ENCODE peak calls at places on chromosomes 6 and 20, in seven cellular contexts. D, U, G, I, K, H and V are unnamed samples.

GRCh38 chr20:58246346-58246745 is 17.9 kb upstream of the ANKRD60 start:
- DNase-seq in D (peak; percentile 17), U (no peak), G (no peak), I (no peak), K (no peak), H (no peak), V (peak; percentile 57)

GRCh38 chr6:157613011-157613522 is 210.0 kb upstream of the SNX9 start:
- DNase-seq in D (peak; percentile 87), U (no peak), G (no peak), I (no peak), K (no peak), H (no peak), V (peak; percentile 85)

GRCh38 chr6:35275417-35275816 is 15.9 kb downstream of the ZNF76 start:
- DNase-seq in D (no peak), U (no peak), G (no peak), I (no peak), K (no peak), H (no peak), V (no peak)

GRCh38 chr6:40947876-40948514 is 91.0 kb downstream of the UNC5CL start:
- DNase-seq in D (peak; percentile 84), U (no peak), G (no peak), I (no peak), K (no peak), H (no peak), V (peak; percentile 65)

GRCh38 chr6:111871207-111871606 is 2.0 kb downstream of the FYN start:
- DNase-seq in D (no peak), U (no peak), G (no peak), I (no peak), K (peak; percentile 21), H (no peak), V (peak; percentile 19)

GRCh38 chr6:157659536-157660271 is 163.3 kb upstream of the SNX9 start:
- DNase-seq in D (no peak), U (no peak), G (no peak), I (no peak), K (no peak), H (no peak), V (no peak)

GRCh38 chr20:8795404-8795803 is 273.5 kb upstream of the PLCB4 start:
- DNase-seq in D (no peak), U (no peak), G (no peak), I (no peak), K (no peak), H (no peak), V (peak; percentile 17)

GRCh38 chr6:160992323-160993314 is 1.1 kb downstream of the MAP3K4 start:
- DNase-seq in D (peak; percentile 73), U (peak; percentile 62), G (no peak), I (peak; percentile 75), K (peak; percentile 43), H (no peak), V (peak; percentile 76)

GRCh38 chr20:33915726-33916331 is 77.9 kb upstream of the RALY start:
- DNase-seq in D (no peak), U (no peak), G (no peak), I (peak; percentile 59), K (peak; percentile 73), H (no peak), V (peak; percentile 24)

GRCh38 chr6:164563866-164564265 is 745.5 kb downstream of the C6orf118 start:
- DNase-seq in D (no peak), U (no peak), G (no peak), I (no peak), K (no peak), H (no peak), V (no peak)

GRCh38 chr6:146950351-146950835 is 253.8 kb upstream of the STXBP5 start:
- DNase-seq in D (no peak), U (no peak), G (no peak), I (peak; percentile 33), K (peak; percentile 7), H (no peak), V (peak; percentile 59)

GRCh38 chr6:35386989-35387388 is 44.6 kb downstream of the PPARD start:
- DNase-seq in D (no peak), U (no peak), G (no peak), I (no peak), K (no peak), H (no peak), V (no peak)

GRCh38 chr20:37453836-37454235 is 67.2 kb upstream of the NNAT start:
- DNase-seq in D (no peak), U (no peak), G (no peak), I (no peak), K (no peak), H (no peak), V (no peak)

GRCh38 chr20:23397961-23398360 is 23.3 kb downstream of the NAPB start:
- DNase-seq in D (peak; percentile 36), U (no peak), G (no peak), I (no peak), K (no peak), H (no peak), V (peak; percentile 69)

GRCh38 chr20:9068896-9069663 is at the start of gene PLCB4:
- DNase-seq in D (peak; percentile 46), U (no peak), G (peak; percentile 78), I (peak; percentile 77), K (no peak), H (peak; percentile 58), V (peak; percentile 24)

GRCh38 chr20:688809-689208 is 13.2 kb upstream of the SCRT2 start:
- DNase-seq in D (peak; percentile 26), U (no peak), G (no peak), I (no peak), K (no peak), H (no peak), V (no peak)

GRCh38 chr20:58524814-58525213 is 9.6 kb upstream of the APCDD1L start:
- DNase-seq in D (peak; percentile 96), U (no peak), G (no peak), I (no peak), K (no peak), H (no peak), V (peak; percentile 67)

GRCh38 chr6:146990821-146991798 is 213.1 kb upstream of the STXBP5 start:
- DNase-seq in D (peak; percentile 78), U (no peak), G (no peak), I (no peak), K (no peak), H (no peak), V (peak; percentile 88)

GRCh38 chr6:67450641-67451040 is 1184.4 kb upstream of the ADGRB3 start:
- DNase-seq in D (no peak), U (no peak), G (no peak), I (no peak), K (no peak), H (no peak), V (no peak)

GRCh38 chr6:79612918-79613317 is 18.2 kb upstream of the SH3BGRL2 start:
- DNase-seq in D (no peak), U (no peak), G (no peak), I (no peak), K (no peak), H (no peak), V (no peak)

GRCh38 chr20:20454367-20454766 is 86.5 kb downstream of the INSM1 start:
- DNase-seq in D (no peak), U (no peak), G (no peak), I (no peak), K (no peak), H (no peak), V (no peak)

GRCh38 chr6:150298676-150299075 is 70.1 kb upstream of the IYD start:
- DNase-seq in D (no peak), U (no peak), G (no peak), I (no peak), K (no peak), H (no peak), V (no peak)

DNA sequence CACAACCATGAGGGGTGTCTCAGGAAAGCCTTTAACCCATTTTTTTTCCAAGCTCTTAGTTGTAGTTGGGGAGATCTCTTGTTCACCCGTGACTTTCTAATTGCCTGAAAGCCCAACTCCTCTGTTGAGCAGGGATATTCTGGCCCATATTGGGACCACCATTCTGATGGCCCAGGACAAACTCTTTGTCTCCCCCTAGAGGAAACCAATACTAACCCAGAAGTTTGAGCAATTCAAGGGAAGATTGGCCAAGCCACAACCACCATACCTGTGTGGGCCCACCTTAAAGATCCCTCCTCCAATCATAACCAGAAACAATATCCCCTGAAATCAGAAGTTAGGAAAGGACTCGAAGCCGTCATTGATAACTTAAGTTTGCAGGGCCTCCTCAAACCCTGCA is 132.6 kb downstream of the THBS2 start:
- DNase-seq in D (no peak), U (no peak), G (no peak), I (no peak), K (no peak), H (no peak), V (no peak)
- TF ChIP-seq CTCF in D (no peak), U (no peak), G (no peak), I (no peak), K (no peak), H (no peak), V (no peak)

DNA sequence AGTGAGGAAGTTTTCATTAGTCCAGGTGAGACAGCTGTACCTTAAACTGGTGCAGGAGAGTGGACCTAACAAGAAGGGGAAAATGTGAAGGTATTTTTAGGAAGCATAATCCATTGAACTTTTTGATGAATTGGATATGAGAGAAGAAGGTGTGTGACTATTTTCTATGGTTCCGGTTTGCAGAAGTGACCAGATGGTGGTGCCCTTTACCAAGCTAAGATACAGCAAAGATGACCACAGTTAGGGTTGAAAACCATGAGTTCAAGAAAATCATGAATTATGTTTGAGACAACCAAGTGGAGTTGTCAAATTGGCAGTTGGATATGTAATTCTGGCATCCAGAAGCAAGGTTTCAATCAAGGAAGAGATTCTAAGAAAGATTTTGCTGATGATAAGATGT is 61.9 kb upstream of the NRSN1 start:
- DNase-seq in D (peak; percentile 10), U (no peak), G (no peak), I (no peak), K (no peak), H (no peak), V (no peak)
- TF ChIP-seq CTCF in D (no peak), U (no peak), G (no peak), I (no peak), K (peak; percentile 41), H (peak; percentile 26), V (no peak)

DNA sequence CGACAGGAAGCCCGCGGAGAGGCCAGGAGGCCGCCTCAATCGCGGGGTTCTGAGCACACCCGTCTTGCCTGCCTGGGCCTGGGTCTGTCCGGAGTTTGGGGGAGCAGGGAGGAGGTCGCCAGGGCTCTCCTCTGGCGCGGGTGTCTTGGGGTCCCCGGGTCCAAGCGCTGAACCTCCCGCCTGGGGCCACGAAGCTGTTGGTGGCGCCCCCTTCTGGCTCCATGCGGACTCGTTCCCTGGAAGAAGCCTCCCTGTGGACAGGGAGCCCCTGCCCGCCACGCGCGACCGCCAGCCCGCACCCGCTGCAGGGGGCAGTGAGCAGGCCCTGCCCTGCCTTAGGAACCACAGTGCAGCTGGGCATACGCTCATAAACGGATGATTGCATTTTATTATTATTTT is 44.7 kb downstream of the MCUR1 start:
- DNase-seq in D (no peak), U (no peak), G (no peak), I (no peak), K (no peak), H (no peak), V (no peak)
- TF ChIP-seq CTCF in D (no peak), U (no peak), G (no peak), I (no peak), K (peak; percentile 18), H (no peak), V (no peak)

DNA sequence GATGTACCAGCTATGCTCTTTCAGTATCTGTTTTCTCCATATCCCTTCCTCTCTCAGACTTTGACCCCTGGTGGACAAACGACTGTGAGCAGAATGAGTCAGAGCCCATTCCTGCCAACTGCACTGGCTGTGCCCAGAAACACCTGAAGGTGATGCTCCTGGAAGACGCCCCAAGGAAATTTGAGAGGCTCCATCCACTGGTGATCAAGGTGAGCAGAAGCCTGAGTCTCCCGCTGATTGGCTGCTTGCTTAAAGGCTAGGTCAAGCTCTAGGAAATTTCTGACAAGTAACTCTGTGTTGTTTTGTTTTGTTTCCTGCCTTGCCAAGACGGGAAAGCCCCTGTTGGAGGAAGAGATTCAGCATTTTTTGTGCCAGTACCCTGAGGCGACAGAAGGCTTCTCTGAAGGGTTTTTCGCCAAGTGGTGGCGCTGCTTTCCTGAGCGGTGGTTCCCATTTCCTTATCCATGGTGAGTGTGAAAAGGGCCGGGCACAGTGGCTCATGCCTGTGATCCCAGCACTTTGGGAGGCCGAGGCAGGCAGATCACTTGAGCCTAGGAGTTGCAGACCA is 28.6 kb downstream of the C6orf89 start:
- DNase-seq in D (peak; percentile 34), U (peak; percentile 33), G (peak; percentile 60), I (peak; percentile 79), K (no peak), H (no peak), V (peak; percentile 54)
- TF ChIP-seq CTCF in D (peak; percentile 6), U (no peak), G (no peak), I (peak; percentile 28), K (no peak), H (no peak), V (peak; percentile 44)